ENCODE peak calls at places on chromosomes 11 and 22, in five cellular contexts. I is neuronal stem cell, K is trophoblast cell, C is H9, R is H1. D is an unnamed sample.

GRCh38 chr22:39343259-39344045 is 6.3 kb upstream of the SYNGR1 start:
- DNase-seq in I (no peak), C (peak), R (peak), K (peak), D (peak)

GRCh38 chr11:3155691-3156258 is 9.3 kb downstream of the OSBPL5 start:
- DNase-seq in I (no peak), R (no peak), C (no peak), K (no peak), D (no peak)

GRCh38 chr22:32723632-32724031 is 77.9 kb upstream of the TIMP3 start:
- DNase-seq in I (no peak), K (no peak), R (no peak), C (no peak), D (peak)

GRCh38 chr11:73625690-73626318 is 20.6 kb upstream of the PLEKHB1 start:
- DNase-seq in I (peak), R (peak), K (peak), C (peak), D (peak)

GRCh38 chr11:71144736-71145135 is 107.6 kb downstream of the SHANK2 start:
- DNase-seq in I (no peak), K (no peak), C (no peak), R (no peak), D (no peak)

GRCh38 chr11:130798280-130798679 is 118.0 kb downstream of the SNX19 start:
- DNase-seq in R (no peak), K (peak), I (no peak), C (no peak), D (peak)

GRCh38 chr22:44838316-44839016 is 86.1 kb downstream of the ARHGAP8 start:
- DNase-seq in C (no peak), K (no peak), I (no peak), R (no peak), D (no peak)

GRCh38 chr11:113274708-113275582 is 39.4 kb upstream of the TTC12 start:
- DNase-seq in K (no peak), C (peak), I (no peak), R (peak), D (no peak)

GRCh38 chr11:16873289-16873688 is 134.8 kb downstream of the C11orf58 start:
- DNase-seq in R (no peak), K (no peak), C (no peak), I (no peak), D (peak)

GRCh38 chr22:35517769-35518530 is 22.7 kb upstream of the RASD2 start:
- DNase-seq in C (no peak), R (no peak), I (no peak), K (no peak), D (no peak)

GRCh38 chr22:29268511-29269229 is 602 bp downstream of the EWSR1 start:
- DNase-seq in K (peak), R (no peak), I (peak), C (no peak), D (peak)

GRCh38 chr11:86570020-86570419 is 102.4 kb downstream of the ME3 start:
- DNase-seq in R (no peak), K (peak), I (no peak), C (no peak), D (no peak)

GRCh38 chr11:65899356-65900124 is 648 bp downstream of the FOSL1 start:
- DNase-seq in R (no peak), I (no peak), K (peak), C (peak), D (peak)

GRCh38 chr11:111733655-111734088 is 32.5 kb downstream of the PPP2R1B start:
- DNase-seq in R (no peak), C (no peak), K (no peak), I (no peak), D (no peak)

GRCh38 chr11:13183094-13183825 is 94.3 kb upstream of the BMAL1 start:
- DNase-seq in I (no peak), C (no peak), R (no peak), K (peak), D (peak)

GRCh38 chr22:39039306-39040126 is 1.1 kb upstream of the APOBEC3F start:
- DNase-seq in C (peak), I (no peak), K (no peak), R (no peak), D (no peak)

DNA sequence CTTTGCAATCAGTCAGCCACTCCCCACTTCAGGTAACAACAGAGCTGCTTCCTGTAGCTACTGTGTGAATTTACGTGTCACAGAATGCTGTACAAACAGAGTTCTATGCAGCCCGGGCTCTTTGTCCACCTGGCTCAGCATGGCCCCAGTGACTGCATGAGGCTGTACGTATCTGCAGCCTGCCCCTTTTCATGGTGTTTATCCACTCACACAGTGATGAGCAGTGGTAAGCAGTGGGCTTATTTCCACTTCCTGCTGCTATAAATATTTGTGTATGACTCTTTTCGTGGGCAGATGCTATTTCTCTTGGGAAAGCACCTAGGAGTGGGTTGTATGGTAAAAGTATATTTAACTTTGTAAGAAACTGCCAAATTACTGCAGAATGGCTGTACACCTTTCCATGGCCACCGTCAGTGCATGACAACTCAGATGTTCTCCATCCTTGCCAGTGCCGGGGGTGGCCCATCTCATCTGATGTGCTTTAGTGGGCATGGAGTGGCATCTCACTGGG is 43.3 kb downstream of the MYEOV start:
- DNase-seq in C (peak), I (no peak), R (no peak), K (no peak), D (peak)
- H2BK12ac ChIP-seq in C (no peak), I (no peak), R (no peak), K (no peak), D (no peak)

DNA sequence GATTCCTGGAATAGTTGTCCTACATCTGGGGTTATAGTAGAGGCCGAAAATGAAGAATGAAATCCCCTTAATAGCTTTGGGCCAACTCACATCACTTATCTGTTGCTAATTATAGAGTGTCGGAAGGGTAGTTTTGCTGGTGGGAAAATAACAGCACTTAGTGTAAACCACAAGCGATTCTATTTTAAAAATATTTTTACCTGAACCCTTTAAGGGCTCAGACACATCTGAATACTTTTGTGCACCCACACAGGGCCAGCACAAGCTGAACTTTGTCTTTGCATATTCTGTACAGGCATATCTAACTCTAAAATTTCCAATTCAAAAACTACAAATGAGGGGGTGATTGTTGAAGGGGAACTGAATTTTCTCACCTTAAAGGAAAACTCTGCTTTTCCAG is 27.6 kb downstream of the SLC6A5 start:
- DNase-seq in K (no peak), R (no peak), I (no peak), C (no peak), D (no peak)
- H2BK12ac ChIP-seq in K (no peak), R (no peak), I (no peak), C (no peak), D (no peak)

GRCh38 chr22:20127318-20127868 is 4.2 kb upstream of the ZDHHC8 start:
- DNase-seq in R (no peak), K (no peak), C (no peak), I (no peak), D (no peak)
- H2BK12ac ChIP-seq in R (no peak), K (no peak), C (no peak), I (no peak), D (no peak)

GRCh38 chr11:77115181-77115611 is 12.6 kb downstream of the OMP start:
- DNase-seq in K (no peak), C (peak), R (no peak), I (no peak), D (no peak)

GRCh38 chr11:77112641-77113381 is 10.2 kb downstream of the OMP start:
- DNase-seq in R (no peak), I (no peak), K (no peak), C (no peak), D (no peak)

GRCh38 chr11:77111946-77112345 is 9.3 kb downstream of the OMP start:
- DNase-seq in C (no peak), K (no peak), I (no peak), R (no peak), D (no peak)

GRCh38 chr11:77114089-77114463 is 11.4 kb downstream of the OMP start:
- DNase-seq in K (no peak), I (no peak), R (no peak), C (no peak), D (no peak)

DNA sequence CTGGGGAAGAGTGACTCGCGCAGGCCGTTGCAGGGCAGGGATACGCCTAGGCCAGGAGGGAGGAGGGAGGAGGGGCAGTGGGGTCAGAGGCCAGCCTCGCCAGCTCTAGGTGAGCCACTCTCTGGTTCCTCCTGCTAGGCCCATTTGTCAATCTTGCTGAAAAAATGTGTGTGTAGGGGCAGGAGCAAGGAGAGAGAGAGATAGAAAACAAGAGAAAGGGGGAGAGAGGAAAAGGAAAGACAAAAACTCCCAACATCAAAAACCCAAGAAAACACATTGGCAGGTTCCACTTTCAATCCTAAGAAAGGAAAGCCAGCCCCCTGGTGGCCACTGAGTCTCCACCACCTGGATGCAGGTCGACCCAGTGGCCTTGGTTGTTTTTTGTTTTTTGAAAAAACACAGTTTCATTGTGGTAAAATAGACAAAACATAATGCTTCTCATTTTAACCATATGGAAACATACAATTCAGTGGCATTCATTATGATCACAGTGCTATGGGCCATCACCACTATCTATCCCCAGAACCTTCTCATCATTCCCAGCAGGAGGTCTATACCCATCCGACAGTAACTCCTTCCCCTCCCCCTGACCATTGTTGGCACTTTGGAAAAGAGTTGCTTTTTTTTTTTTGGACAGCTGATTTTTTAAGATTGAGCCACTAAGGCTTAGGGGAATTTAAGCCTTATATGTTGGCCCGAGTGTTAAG is 10.9 kb downstream of the OMP start:
- DNase-seq in R (no peak), I (peak), K (no peak), C (peak), D (peak)
- H2BK12ac ChIP-seq in R (no peak), I (peak), K (no peak), C (no peak), D (no peak)

DNA sequence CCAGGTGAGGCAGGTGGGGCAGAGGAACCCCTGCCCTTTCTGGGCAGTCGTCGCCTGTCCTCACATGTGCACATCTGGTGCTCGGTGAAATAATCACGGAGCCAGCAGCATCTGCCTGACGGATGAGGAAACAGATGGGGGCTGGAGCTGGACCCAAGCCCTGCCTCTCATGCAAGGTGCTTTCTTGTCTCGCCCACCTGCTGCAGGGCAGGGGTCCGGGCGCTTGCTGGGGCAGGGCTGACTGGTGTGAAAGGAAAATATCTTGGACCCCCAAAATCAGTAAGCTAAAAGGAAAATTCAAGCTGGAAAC is 3.3 kb downstream of the ALDH3B2 start:
- DNase-seq in K (no peak), I (no peak), C (no peak), R (no peak), D (no peak)
- H2BK12ac ChIP-seq in K (no peak), I (peak), C (no peak), R (no peak), D (no peak)